ENCODE peak calls at places on chromosomes 7 and 10, in eight cellular contexts. D is adrenal gland, A is nephron progenitor cell, I is breast epithelium, Y is MCF 10A, S is esophagus muscularis mucosa, Z is sigmoid colon, W is tibial artery. X is an unnamed sample.

GRCh38 chr7:47323904-47324303 is 258.0 kb downstream of the TNS3 start:
- DNase-seq in Z (no peak), S (peak), A (no peak), Y (no peak), D (no peak), I (no peak), W (no peak), X (no peak)

GRCh38 chr10:14071956-14072355 is 258.8 kb downstream of the FRMD4A start:
- DNase-seq in Y (no peak), Z (no peak), I (no peak), W (no peak), A (no peak), D (no peak), S (no peak), X (no peak)

GRCh38 chr7:99699946-99700345 is 20.1 kb upstream of the CYP3A5 start:
- DNase-seq in I (no peak), A (no peak), D (no peak), Y (no peak), S (no peak), W (no peak), Z (no peak), X (no peak)

GRCh38 chr10:100186253-100186780 is 488 bp upstream of the ERLIN1 start:
- DNase-seq in D (peak), W (peak), I (no peak), Y (no peak), Z (peak), S (no peak), A (peak), X (no peak)

GRCh38 chr7:16295558-16295957 is 125.8 kb downstream of the CRPPA start:
- DNase-seq in D (no peak), Z (no peak), W (no peak), Y (no peak), I (no peak), A (no peak), S (no peak), X (no peak)

GRCh38 chr10:4355346-4355745 is 470.7 kb upstream of the AKR1E2 start:
- DNase-seq in D (no peak), S (no peak), W (no peak), I (no peak), Y (no peak), Z (no peak), A (no peak), X (no peak)

GRCh38 chr7:16670021-16670420 is 24.0 kb downstream of the BZW2 start:
- DNase-seq in I (no peak), Z (no peak), W (no peak), A (no peak), S (no peak), D (no peak), Y (no peak), X (no peak)

GRCh38 chr10:14032406-14032998 is 298.2 kb downstream of the FRMD4A start:
- DNase-seq in W (no peak), Z (no peak), S (no peak), A (peak), Y (no peak), I (no peak), D (no peak), X (peak)

GRCh38 chr10:59006511-59007306 is 169.7 kb upstream of the PHYHIPL start:
- DNase-seq in Y (peak), D (peak), W (peak), Z (no peak), I (no peak), S (no peak), A (no peak), X (no peak)

GRCh38 chr10:21953585-21954057 is 49.9 kb downstream of the DNAJC1 start:
- DNase-seq in Y (peak), I (no peak), S (no peak), Z (no peak), A (no peak), D (no peak), W (no peak), X (no peak)

GRCh38 chr7:29610031-29610490 is 46.4 kb downstream of the PRR15 start:
- DNase-seq in S (no peak), I (no peak), Y (no peak), Z (no peak), D (no peak), A (no peak), W (no peak), X (no peak)

GRCh38 chr7:17183630-17184328 is 114.7 kb upstream of the AHR start:
- DNase-seq in I (no peak), W (no peak), Z (no peak), D (no peak), S (no peak), Y (no peak), A (no peak), X (no peak)

GRCh38 chr7:100674441-100675407 is 1.2 kb downstream of the GNB2 start:
- DNase-seq in D (peak), Z (peak), A (peak), Y (no peak), S (no peak), W (peak), I (no peak), X (no peak)

GRCh38 chr7:1235501-1236131 is 2.9 kb downstream of the UNCX start:
- DNase-seq in S (no peak), I (no peak), A (peak), D (no peak), Y (no peak), Z (no peak), W (no peak), X (no peak)

GRCh38 chr7:104156842-104157277 is 51.0 kb downstream of the ORC5 start:
- DNase-seq in D (no peak), Z (no peak), Y (peak), I (no peak), W (no peak), S (no peak), A (no peak), X (no peak)

GRCh38 chr7:8085420-8085819 is 116.8 kb downstream of the GLCCI1 start:
- DNase-seq in D (no peak), S (no peak), Y (no peak), W (no peak), I (no peak), A (no peak), Z (no peak), X (no peak)

GRCh38 chr10:114009281-114009996 is 34.2 kb upstream of the ADRB1 start:
- DNase-seq in Z (no peak), W (no peak), A (peak), Y (no peak), D (no peak), S (no peak), I (no peak), X (no peak)

GRCh38 chr7:46461334-46461777 is 540.3 kb upstream of the IGFBP3 start:
- DNase-seq in S (no peak), D (no peak), A (no peak), Y (no peak), W (no peak), Z (no peak), I (no peak), X (no peak)

GRCh38 chr7:73827568-73828106 is 3.2 kb upstream of the CLDN4 start:
- DNase-seq in I (peak), W (no peak), A (no peak), D (peak), S (no peak), Y (peak), Z (no peak), X (no peak)

GRCh38 chr10:35579726-35580420 is 25.3 kb upstream of the GJD4 start:
- DNase-seq in I (no peak), S (no peak), W (no peak), A (no peak), D (no peak), Y (no peak), Z (no peak), X (no peak)

GRCh38 chr7:61111-61510 is 131.3 kb upstream of the FAM20C start:
- DNase-seq in S (no peak), I (peak), Z (peak), D (no peak), A (no peak), Y (no peak), W (no peak), X (no peak)

GRCh38 chr10:131453772-131454634 is 142.5 kb upstream of the TCERG1L start:
- DNase-seq in I (peak), W (peak), Z (no peak), S (no peak), D (peak), Y (no peak), A (peak), X (peak)

GRCh38 chr10:129756912-129757861 is 206.9 kb downstream of the EBF3 start:
- DNase-seq in Z (peak), D (peak), A (no peak), I (peak), W (peak), Y (no peak), S (peak), X (peak)

GRCh38 chr10:33388325-33388724 is 53.9 kb upstream of the NRP1 start:
- DNase-seq in D (no peak), W (no peak), Y (no peak), I (no peak), A (no peak), S (no peak), Z (no peak), X (no peak)

GRCh38 chr7:107993879-107994278 is 9.1 kb downstream of the LAMB1 start:
- DNase-seq in W (no peak), Z (no peak), I (no peak), S (no peak), Y (no peak), A (no peak), D (no peak), X (no peak)

GRCh38 chr10:22086730-22087364 is 83.3 kb upstream of the DNAJC1 start:
- DNase-seq in Z (peak), I (peak), S (no peak), A (peak), D (peak), Y (peak), W (peak), X (no peak)

GRCh38 chr7:47609803-47610452 is 28.0 kb upstream of the TNS3 start:
- DNase-seq in A (no peak), Z (peak), Y (no peak), I (no peak), S (no peak), W (no peak), D (no peak), X (no peak)

GRCh38 chr7:46091071-46091470 is 170.0 kb upstream of the IGFBP3 start:
- DNase-seq in Y (no peak), S (no peak), Z (no peak), D (no peak), A (no peak), W (no peak), I (no peak), X (no peak)

GRCh38 chr10:27637601-27638000 is 108.0 kb downstream of the MKX start:
- DNase-seq in D (no peak), I (no peak), S (no peak), A (no peak), W (no peak), Y (no peak), Z (no peak), X (no peak)

GRCh38 chr7:70696139-70696782 is 435.7 kb upstream of the GALNT17 start:
- DNase-seq in Z (no peak), D (no peak), W (no peak), S (no peak), A (no peak), Y (no peak), I (no peak), X (no peak)

GRCh38 chr7:142956951-142957623 is 5.1 kb downstream of the KEL start:
- DNase-seq in D (no peak), S (no peak), A (no peak), Y (peak), I (no peak), Z (no peak), W (no peak), X (no peak)

GRCh38 chr10:72954230-72954595 is 393 bp downstream of the PLA2G12B start:
- DNase-seq in Y (no peak), W (no peak), S (no peak), Z (no peak), A (no peak), D (no peak), I (no peak), X (no peak)

GRCh38 chr7:117169907-117170306 is 153.0 kb downstream of the WNT2 start:
- DNase-seq in S (no peak), W (no peak), I (no peak), Z (no peak), A (no peak), Y (peak), D (no peak), X (no peak)

GRCh38 chr7:9226500-9226899 is 793.1 kb downstream of the NXPH1 start:
- DNase-seq in D (no peak), W (no peak), Z (no peak), I (no peak), S (no peak), Y (no peak), A (no peak), X (no peak)

GRCh38 chr7:127916735-127917134 is 114.5 kb downstream of the LRRC4 start:
- DNase-seq in I (no peak), Y (no peak), Z (no peak), S (no peak), A (no peak), W (no peak), D (no peak), X (no peak)

GRCh38 chr7:158740013-158740656 is 35.5 kb upstream of the NCAPG2 start:
- DNase-seq in D (no peak), Z (peak), A (no peak), Y (peak), I (no peak), W (no peak), S (peak), X (no peak)

GRCh38 chr10:118369806-118370205 is 27.7 kb upstream of the FAM204A start:
- DNase-seq in S (no peak), I (no peak), A (no peak), Y (peak), W (no peak), D (no peak), Z (no peak), X (no peak)

GRCh38 chr10:103870503-103870902 is 15.1 kb upstream of the SH3PXD2A start:
- DNase-seq in A (no peak), D (no peak), W (no peak), Y (peak), S (no peak), Z (no peak), I (no peak), X (no peak)

GRCh38 chr10:59135275-59135674 is 41.2 kb upstream of the PHYHIPL start:
- DNase-seq in Y (no peak), Z (no peak), D (no peak), I (no peak), A (peak), W (no peak), S (no peak), X (no peak)

GRCh38 chr7:66110861-66111260 is 3.8 kb upstream of the CRCP start:
- DNase-seq in S (no peak), D (no peak), Y (peak), A (no peak), Z (no peak), I (no peak), W (peak), X (no peak)

DNA sequence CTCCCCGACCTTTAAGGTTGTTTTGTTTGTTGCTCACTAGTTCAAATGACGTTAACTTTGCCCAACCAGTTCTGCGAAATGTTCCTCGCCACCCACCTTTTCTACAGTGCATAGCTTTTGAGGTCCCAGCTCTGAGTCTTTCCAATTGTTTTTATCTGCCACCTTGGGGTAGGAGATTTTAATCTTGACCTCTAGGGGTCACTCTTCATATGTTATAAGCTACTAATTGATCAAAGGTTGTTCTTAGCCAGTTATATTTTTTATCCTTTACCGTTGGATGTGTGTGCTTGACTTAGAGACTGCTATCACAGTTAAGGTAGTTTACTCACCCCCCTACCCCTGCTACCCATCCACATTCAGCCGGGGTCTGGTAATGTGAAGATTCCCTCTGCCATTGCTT is 372.4 kb downstream of the SUGCT start:
- DNase-seq in W (no peak), Y (peak), S (no peak), I (no peak), D (no peak), Z (no peak), A (no peak), X (no peak)
- TF ChIP-seq CTCF in W (no peak), Y (no peak), S (no peak), I (no peak), D (no peak), Z (no peak), A (no peak), X (peak)

GRCh38 chr7:32942783-32943653 is 14.2 kb upstream of the FKBP9 start:
- DNase-seq in Z (peak), S (no peak), A (peak), Y (peak), W (peak), D (peak), I (peak), X (peak)
- TF ChIP-seq CTCF in Z (no peak), S (peak), A (no peak), Y (peak), W (peak), D (no peak), I (peak), X (peak)

GRCh38 chr7:134646425-134647305 is at the start of gene BPGM:
- DNase-seq in S (peak), Y (peak), D (peak), I (peak), W (peak), A (peak), Z (peak), X (peak)
- TF ChIP-seq CTCF in S (no peak), Y (no peak), D (no peak), I (no peak), W (peak), A (no peak), Z (no peak), X (peak)

GRCh38 chr10:69451209-69451783 is at the start of gene TSPAN15:
- DNase-seq in S (no peak), W (peak), A (peak), I (peak), D (peak), Z (peak), Y (peak), X (peak)
- TF ChIP-seq CTCF in S (no peak), W (peak), A (no peak), I (no peak), D (no peak), Z (peak), Y (no peak), X (no peak)

GRCh38 chr7:23462846-23463245 is 7.4 kb downstream of the IGF2BP3 start:
- DNase-seq in Y (peak), Z (no peak), D (no peak), S (no peak), A (no peak), W (no peak), I (no peak), X (no peak)
- TF ChIP-seq CTCF in Y (no peak), Z (no peak), D (peak), S (no peak), A (no peak), W (peak), I (no peak), X (no peak)

GRCh38 chr10:48976208-48976607 is 36.6 kb upstream of the LRRC18 start:
- DNase-seq in S (no peak), I (no peak), Z (no peak), W (peak), A (no peak), Y (peak), D (peak), X (no peak)
- TF ChIP-seq CTCF in S (no peak), I (no peak), Z (no peak), W (peak), A (no peak), Y (no peak), D (peak), X (peak)

GRCh38 chr7:44969701-44970494 is 8.9 kb downstream of the MYO1G start:
- DNase-seq in D (peak), Z (peak), I (peak), S (no peak), W (peak), A (no peak), Y (no peak), X (no peak)

GRCh38 chr7:44967571-44968446 is 11.0 kb downstream of the MYO1G start:
- DNase-seq in W (peak), Y (no peak), S (no peak), A (peak), Z (peak), I (peak), D (peak), X (no peak)

GRCh38 chr7:44971188-44971907 is 7.5 kb downstream of the MYO1G start:
- DNase-seq in I (peak), Z (peak), W (peak), A (no peak), D (peak), S (no peak), Y (no peak), X (no peak)

GRCh38 chr7:44970521-44971051 is 8.2 kb downstream of the MYO1G start:
- DNase-seq in I (peak), D (peak), S (no peak), Y (no peak), A (no peak), Z (peak), W (peak), X (no peak)

GRCh38 chr7:44969049-44969700 is 9.6 kb downstream of the MYO1G start:
- DNase-seq in W (peak), D (peak), Z (peak), I (peak), Y (no peak), A (no peak), S (no peak), X (no peak)
- TF ChIP-seq CTCF in W (no peak), D (no peak), Z (no peak), I (no peak), Y (no peak), A (no peak), S (no peak), X (no peak)

X was measured in progenitor cell of endocrine pancreas.